ENCODE peak calls at places on chromosomes 12 and 14, in five cellular contexts. J, K, Z, M and T are unnamed samples.

GRCh38 chr12:3313655-3314305 is 177.2 kb upstream of the PRMT8 start:
- DNase-seq in J (peak), K (no peak), Z (peak), M (no peak), T (peak)

GRCh38 chr14:81331229-81332026 is 68.7 kb downstream of the STON2 start:
- DNase-seq in J (no peak), K (peak), Z (no peak), M (no peak), T (no peak)

GRCh38 chr12:39905152-39905551 is 200.7 kb downstream of the SLC2A13 start:
- DNase-seq in J (peak), K (no peak), Z (peak), M (no peak), T (peak)

GRCh38 chr14:45251912-45252311 is 1.1 kb downstream of the MIS18BP1 start:
- DNase-seq in J (peak), K (peak), Z (peak), M (no peak), T (no peak)

GRCh38 chr14:94123296-94123695 is 6.1 kb downstream of the IFI27L2 start:
- DNase-seq in J (no peak), K (no peak), Z (no peak), M (no peak), T (no peak)

GRCh38 chr12:10540776-10541205 is 35.1 kb downstream of the EIF2S3B start:
- DNase-seq in J (no peak), K (peak), Z (no peak), M (no peak), T (no peak)

GRCh38 chr14:103500148-103500990 is 22.3 kb downstream of the CKB start:
- DNase-seq in J (peak), K (peak), Z (peak), M (peak), T (peak)

GRCh38 chr14:47790477-47790876 is 115.1 kb upstream of the MDGA2 start:
- DNase-seq in J (no peak), K (no peak), Z (no peak), M (no peak), T (no peak)

GRCh38 chr14:105337966-105338365 is 23.4 kb downstream of the PACS2 start:
- DNase-seq in J (peak), K (no peak), Z (peak), M (no peak), T (peak)

GRCh38 chr12:107138990-107139389 is 45.6 kb upstream of the CRY1 start:
- DNase-seq in J (no peak), K (no peak), Z (no peak), M (no peak), T (no peak)

GRCh38 chr14:76267322-76268012 is 108.5 kb upstream of the ESRRB start:
- DNase-seq in J (peak), K (peak), Z (peak), M (no peak), T (peak)

GRCh38 chr12:88579572-88579940 is 715 bp downstream of the KITLG start:
- DNase-seq in J (no peak), K (peak), Z (peak), M (no peak), T (peak)

GRCh38 chr12:13144266-13144828 is 40.9 kb upstream of the GSG1 start:
- DNase-seq in J (no peak), K (no peak), Z (no peak), M (no peak), T (no peak)

GRCh38 chr12:569091-569676 is 94.1 kb downstream of the NINJ2 start:
- DNase-seq in J (no peak), K (no peak), Z (no peak), M (no peak), T (no peak)